ENCODE peak calls at places on chromosomes 2 and 18, in seven cellular contexts. Z, V, R, L, P, J and K are unnamed samples.

GRCh38 chr2:61928816-61929471 is 23.5 kb downstream of the COMMD1 start:
- DNase-seq in J (peak; percentile 63), P (no peak), V (peak; percentile 5), L (no peak), R (no peak), Z (no peak), K (peak; percentile 55)

GRCh38 chr2:196798980-196799379 is 503 bp downstream of the GTF3C3 start:
- DNase-seq in Z (no peak), L (no peak), R (no peak), P (no peak), J (no peak), V (no peak), K (no peak)

GRCh38 chr2:176934869-176935415 is 277.7 kb upstream of the HNRNPA3 start:
- DNase-seq in V (no peak), P (no peak), L (no peak), J (no peak), R (no peak), Z (no peak), K (no peak)

GRCh38 chr18:9643549-9643948 is 29.2 kb upstream of the PPP4R1 start:
- DNase-seq in Z (peak; percentile 14), V (no peak), P (no peak), L (peak; percentile 92), R (no peak), J (peak; percentile 78), K (peak; percentile 98)

GRCh38 chr2:18949871-18950597 is 360.7 kb upstream of the NT5C1B start:
- DNase-seq in P (no peak), L (peak; percentile 80), J (no peak), R (no peak), V (no peak), Z (no peak), K (no peak)

GRCh38 chr2:105139556-105140236 is 101.8 kb downstream of the MRPS9 start:
- DNase-seq in L (no peak), R (no peak), J (no peak), V (peak; percentile 75), Z (no peak), P (no peak), K (no peak)

GRCh38 chr2:232588680-232589585 is 38.4 kb downstream of the EIF4E2 start:
- DNase-seq in J (no peak), P (peak; percentile 25), Z (peak; percentile 87), R (no peak), L (peak; percentile 56), V (no peak), K (peak; percentile 77)

GRCh38 chr2:183162362-183162761 is 38.1 kb downstream of the NUP35 start:
- DNase-seq in V (no peak), P (no peak), L (no peak), R (no peak), J (no peak), Z (no peak), K (peak; percentile 15)

GRCh38 chr2:241445426-241445825 is 63.0 kb downstream of the STK25 start:
- DNase-seq in L (no peak), P (no peak), R (no peak), V (no peak), J (no peak), Z (no peak), K (no peak)

GRCh38 chr2:233072838-233073237 is 12.7 kb downstream of the INPP5D start:
- DNase-seq in P (no peak), J (no peak), R (no peak), V (no peak), L (no peak), Z (no peak), K (no peak)

GRCh38 chr2:71538241-71538640 is 84.9 kb downstream of the DYSF start:
- DNase-seq in P (no peak), V (no peak), L (no peak), R (no peak), J (no peak), Z (no peak), K (no peak)

GRCh38 chr2:127884436-127884835 is 1.3 kb downstream of the AMMECR1L start:
- DNase-seq in Z (no peak), L (no peak), V (no peak), R (no peak), J (no peak), P (no peak), K (peak; percentile 12)

GRCh38 chr2:56576001-56576400 is 392.2 kb downstream of the CCDC85A start:
- DNase-seq in R (no peak), J (no peak), L (no peak), V (no peak), P (no peak), Z (no peak), K (no peak)

GRCh38 chr2:10276481-10277292 is 26.0 kb upstream of the HPCAL1 start:
- DNase-seq in L (no peak), P (no peak), Z (no peak), R (no peak), V (no peak), J (no peak), K (no peak)

GRCh38 chr2:59029058-59029457 is 787.9 kb upstream of the FANCL start:
- DNase-seq in Z (no peak), P (no peak), V (no peak), R (no peak), J (no peak), L (no peak), K (no peak)

GRCh38 chr2:10839813-10840212 is 27.2 kb upstream of the PDIA6 start:
- DNase-seq in Z (no peak), R (no peak), P (no peak), L (no peak), J (peak; percentile 78), V (no peak), K (no peak)

DNA sequence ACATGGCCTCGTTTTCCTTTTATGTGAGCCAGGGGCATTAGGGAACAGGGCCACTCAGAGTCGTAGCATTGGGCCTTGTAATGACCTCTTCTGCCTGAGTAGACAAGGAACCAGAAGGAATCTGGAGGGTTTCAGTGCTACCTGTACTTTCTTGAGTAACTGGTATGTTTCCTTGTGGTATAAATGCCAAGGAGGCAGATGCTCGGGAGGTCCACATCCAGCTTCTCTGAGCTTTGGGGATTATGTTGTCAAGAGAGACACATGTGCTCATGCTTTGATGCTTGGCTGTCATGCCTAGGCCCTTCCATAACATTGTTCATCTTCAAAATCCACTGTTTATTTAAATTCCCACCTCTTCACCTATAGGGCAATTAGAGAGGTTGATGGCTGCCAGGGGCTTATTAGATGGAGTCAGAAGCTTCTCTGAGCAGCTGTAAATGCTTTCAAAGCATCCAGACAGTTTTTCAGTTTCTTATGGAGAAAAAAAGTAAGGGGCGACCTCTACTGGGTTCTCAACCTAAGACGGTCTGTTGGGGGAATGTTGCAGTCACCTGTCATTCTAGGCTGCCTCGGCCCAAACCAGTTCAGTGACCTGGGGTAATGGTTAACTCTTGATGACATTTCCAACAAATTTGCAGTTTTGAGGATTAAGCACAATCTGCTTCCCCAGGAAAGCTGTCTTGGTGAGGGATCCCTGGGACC is 26.5 kb downstream of the FOSL2 start:
- DNase-seq in Z (no peak), P (no peak), J (no peak), V (no peak), R (no peak), L (no peak), K (no peak)
- TF ChIP-seq CTCF in Z (no peak), P (no peak), J (no peak), V (no peak), R (no peak), L (peak; percentile 27), K (peak; percentile 21)

GRCh38 chr2:223787358-223787757 is 50.0 kb downstream of the AP1S3 start:
- DNase-seq in Z (no peak), L (no peak), R (no peak), P (no peak), J (no peak), V (no peak), K (no peak)
- H3K4me1 ChIP-seq in Z (no peaks in the 10 kb centered on the region), L (peaks cover 24% of the 10 kb centered on the region), R (no peaks in the 10 kb centered on the region), P (no peaks in the 10 kb centered on the region), J (no peaks in the 10 kb centered on the region), V (no peaks in the 10 kb centered on the region), K (no peaks in the 10 kb centered on the region)

GRCh38 chr2:109260116-109260855 is 131.3 kb downstream of the SH3RF3 start:
- DNase-seq in P (no peak), Z (no peak), R (peak; percentile 7), L (no peak), J (no peak), V (no peak), K (no peak)

GRCh38 chr2:109258905-109259540 is 130.0 kb downstream of the SH3RF3 start:
- DNase-seq in V (no peak), R (peak; percentile 53), J (no peak), Z (no peak), P (no peak), L (no peak), K (no peak)

GRCh38 chr2:109261906-109262631 is 133.1 kb downstream of the SH3RF3 start:
- DNase-seq in J (no peak), R (no peak), L (no peak), V (no peak), Z (no peak), P (no peak), K (no peak)

GRCh38 chr2:109259671-109260070 is 130.7 kb downstream of the SH3RF3 start:
- DNase-seq in Z (no peak), P (no peak), L (no peak), J (no peak), R (no peak), V (no peak), K (no peak)

GRCh38 chr2:109260886-109261700 is 132.1 kb downstream of the SH3RF3 start:
- DNase-seq in L (peak; percentile 30), Z (peak; percentile 54), R (peak; percentile 11), V (no peak), P (no peak), J (peak; percentile 20), K (no peak)
- TF ChIP-seq CTCF in L (no peak), Z (no peak), R (no peak), V (no peak), P (no peak), J (peak; percentile 46), K (peak; percentile 41)

GRCh38 chr2:159604159-159604558 is 12.2 kb downstream of the BAZ2B start:
- DNase-seq in Z (no peak), R (no peak), J (no peak), P (no peak), L (no peak), V (no peak), K (no peak)

GRCh38 chr2:159606287-159606686 is 10.1 kb downstream of the BAZ2B start:
- DNase-seq in J (no peak), R (no peak), V (no peak), Z (no peak), L (no peak), P (no peak), K (no peak)

GRCh38 chr2:159608108-159608507 is 8.2 kb downstream of the BAZ2B start:
- DNase-seq in L (no peak), R (no peak), J (no peak), Z (no peak), V (no peak), P (no peak), K (no peak)

GRCh38 chr2:159608723-159609308 is 7.5 kb downstream of the BAZ2B start:
- DNase-seq in R (no peak), P (no peak), L (no peak), J (no peak), V (no peak), Z (no peak), K (no peak)

DNA sequence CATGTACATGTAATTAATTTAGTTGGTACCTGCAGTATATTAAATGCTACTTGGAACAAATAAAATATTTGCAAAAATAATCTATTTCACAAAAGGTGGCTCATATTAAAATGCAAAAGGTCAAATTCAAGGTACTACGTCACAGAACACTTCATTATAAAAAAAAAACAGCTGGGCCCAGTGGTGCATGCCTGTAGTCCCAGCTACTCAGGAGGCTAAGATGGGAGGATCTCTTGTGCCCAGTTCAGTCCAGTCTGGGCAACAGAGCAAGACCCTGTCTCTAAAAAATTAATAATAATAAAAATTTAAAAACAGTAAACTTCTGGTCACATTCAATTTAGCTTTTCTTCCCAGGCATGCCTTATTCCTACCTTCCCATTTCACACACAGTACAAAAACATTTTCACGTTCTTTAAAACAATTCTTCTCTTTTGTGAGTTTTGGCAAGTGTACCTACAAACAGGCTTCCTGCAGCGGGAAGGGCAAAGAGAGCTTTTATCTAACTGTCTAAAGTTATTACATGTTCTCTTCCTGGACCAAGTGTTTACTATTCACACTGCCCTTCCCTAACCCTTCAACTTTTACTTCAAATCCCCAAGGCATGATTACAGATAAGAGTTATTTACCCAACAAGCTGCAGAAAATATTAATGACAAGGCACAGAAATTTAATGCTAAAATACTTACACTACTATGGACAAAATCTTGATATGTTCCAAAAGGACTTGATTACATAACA is 10.7 kb downstream of the BAZ2B start:
- DNase-seq in J (no peak), R (no peak), L (no peak), P (no peak), Z (peak; percentile 24), V (no peak), K (no peak)
- H3K4me1 ChIP-seq in J (peaks cover 42% of the 10 kb centered on the region), R (no peaks in the 10 kb centered on the region), L (peaks cover 55% of the 10 kb centered on the region), P (peaks cover 25% of the 10 kb centered on the region), Z (peaks cover 46% of the 10 kb centered on the region), V (peaks cover 25% of the 10 kb centered on the region), K (peaks cover 32% of the 10 kb centered on the region)